ENCODE peak calls at places on chromosomes 11 and 22, in four cellular contexts. U is K562, R is IMR-90, H is GM12878. I is an unnamed sample.

GRCh38 chr11:113448311-113448666 is 26.9 kb downstream of the DRD2 start:
- DNase-seq in U (no peak), R (no peak), H (no peak), I (no peak)

GRCh38 chr11:59088164-59088563 is 2.1 kb downstream of the GLYATL1B start:
- DNase-seq in U (no peak), R (no peak), H (no peak), I (no peak)

GRCh38 chr11:78860720-78861422 is 286.2 kb upstream of the NARS2 start:
- DNase-seq in U (peak), R (peak), H (no peak), I (peak)

GRCh38 chr11:36578458-36578857 is 10.7 kb downstream of the RAG1 start:
- DNase-seq in U (no peak), R (no peak), H (no peak), I (no peak)

GRCh38 chr11:65376138-65376713 is 6.2 kb downstream of the SLC25A45 start:
- DNase-seq in U (no peak), R (no peak), H (no peak), I (no peak)

GRCh38 chr11:11992257-11992690 is 16.2 kb downstream of the DKK3 start:
- DNase-seq in U (no peak), R (no peak), H (no peak), I (no peak)

GRCh38 chr22:46824348-46824909 is 62.0 kb downstream of the TBC1D22A start:
- DNase-seq in U (no peak), R (no peak), H (no peak), I (no peak)

GRCh38 chr11:100865443-100865842 is 178.4 kb downstream of the ARHGAP42 start:
- DNase-seq in U (no peak), R (peak), H (no peak), I (no peak)

GRCh38 chr22:22745225-22746060 is 101.0 kb downstream of the GGTLC2 start:
- DNase-seq in U (peak), R (peak), H (no peak), I (no peak)

GRCh38 chr11:105741488-105742020 is 131.7 kb downstream of the GRIA4 start:
- DNase-seq in U (no peak), R (no peak), H (no peak), I (no peak)

GRCh38 chr11:331332-332060 is 10.8 kb upstream of the IFITM3 start:
- DNase-seq in U (no peak), R (no peak), H (no peak), I (no peak)

GRCh38 chr11:4118107-4118506 is 23.5 kb downstream of the RRM1 start:
- DNase-seq in U (no peak), R (peak), H (no peak), I (peak)

GRCh38 chr22:36764060-36764459 is 11.9 kb downstream of the IFT27 start:
- DNase-seq in U (no peak), R (no peak), H (no peak), I (no peak)

GRCh38 chr22:36765131-36765942 is 10.6 kb downstream of the IFT27 start:
- DNase-seq in U (no peak), R (no peak), H (no peak), I (no peak)

GRCh38 chr22:36764641-36765040 is 11.3 kb downstream of the IFT27 start:
- DNase-seq in U (no peak), R (no peak), H (no peak), I (no peak)

GRCh38 chr22:36767035-36767775 is 8.7 kb downstream of the IFT27 start:
- DNase-seq in U (no peak), R (no peak), H (no peak), I (no peak)

DNA sequence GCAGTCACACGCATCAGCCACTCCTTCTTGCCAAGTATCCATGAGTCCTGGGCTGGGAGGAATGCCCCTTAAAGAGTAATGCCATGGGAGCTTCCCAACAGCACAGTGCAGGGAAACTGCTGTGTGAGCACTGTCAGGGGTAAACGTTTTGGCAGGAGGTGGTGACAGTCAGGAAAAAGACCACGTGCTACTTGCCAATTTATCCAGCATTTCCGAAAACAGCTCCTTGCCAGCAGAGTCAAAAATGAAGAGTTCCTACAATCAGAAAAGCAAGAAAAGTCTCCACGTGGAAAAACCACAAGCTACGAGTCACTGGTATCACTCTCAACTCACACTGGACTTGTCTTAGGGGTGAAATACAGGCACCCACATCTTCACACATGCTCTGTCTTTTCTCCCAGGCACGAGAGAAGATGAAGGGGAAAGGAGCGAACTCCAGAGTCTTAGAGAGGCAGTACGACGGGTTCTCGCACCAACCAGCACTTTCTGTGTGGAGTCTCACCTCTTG is 9.9 kb downstream of the IFT27 start:
- DNase-seq in U (no peak), R (peak), H (no peak), I (no peak)
- TF ChIP-seq FOS in U (no peak), R (no peak), H (no peak), I (no peak)

DNA sequence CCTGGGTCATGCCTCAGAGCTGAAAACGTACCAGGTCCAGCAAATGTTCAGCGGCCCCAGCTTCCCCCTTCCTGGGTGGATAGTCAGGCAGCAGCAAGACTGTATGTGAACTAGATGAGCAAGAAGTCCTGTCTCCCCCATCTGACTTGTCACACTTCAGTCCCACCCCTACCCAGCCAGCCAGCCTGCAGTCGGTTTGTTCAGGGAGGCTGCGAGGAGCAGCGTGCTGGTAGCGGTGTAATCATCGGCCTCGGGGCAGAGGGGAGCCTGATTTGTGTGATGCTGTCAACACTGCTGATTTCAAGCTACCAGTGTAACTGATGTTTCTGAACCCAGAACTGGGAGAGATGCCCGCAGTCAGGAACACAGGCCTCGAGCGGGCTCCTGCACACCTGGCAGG is 9.6 kb downstream of the TMEM258 start:
- DNase-seq in U (no peak), R (no peak), H (no peak), I (no peak)
- TF ChIP-seq FOS in U (no peak), R (no peak), H (no peak), I (no peak)

GRCh38 chr11:1521382-1522080 is 35.0 kb upstream of the MOB2 start:
- DNase-seq in U (no peak), R (no peak), H (peak), I (no peak)

GRCh38 chr11:1520987-1521349 is 34.4 kb upstream of the MOB2 start:
- DNase-seq in U (no peak), R (no peak), H (no peak), I (no peak)

GRCh38 chr11:1522081-1522424 is 35.5 kb upstream of the MOB2 start:
- DNase-seq in U (no peak), R (no peak), H (no peak), I (no peak)

GRCh38 chr11:1523779-1524178 is 37.2 kb upstream of the MOB2 start:
- DNase-seq in U (no peak), R (no peak), H (no peak), I (no peak)

GRCh38 chr11:1523077-1523476 is 36.5 kb upstream of the MOB2 start:
- DNase-seq in U (no peak), R (no peak), H (no peak), I (no peak)
- TF ChIP-seq FOS in U (no peak), R (no peak), H (no peak), I (no peak)

GRCh38 chr22:41524809-41525449 is 19.3 kb downstream of the POLR3H start:
- DNase-seq in U (no peak), R (no peak), H (no peak), I (no peak)
- TF ChIP-seq FOS in U (no peak), R (no peak), H (no peak), I (no peak)

DNA sequence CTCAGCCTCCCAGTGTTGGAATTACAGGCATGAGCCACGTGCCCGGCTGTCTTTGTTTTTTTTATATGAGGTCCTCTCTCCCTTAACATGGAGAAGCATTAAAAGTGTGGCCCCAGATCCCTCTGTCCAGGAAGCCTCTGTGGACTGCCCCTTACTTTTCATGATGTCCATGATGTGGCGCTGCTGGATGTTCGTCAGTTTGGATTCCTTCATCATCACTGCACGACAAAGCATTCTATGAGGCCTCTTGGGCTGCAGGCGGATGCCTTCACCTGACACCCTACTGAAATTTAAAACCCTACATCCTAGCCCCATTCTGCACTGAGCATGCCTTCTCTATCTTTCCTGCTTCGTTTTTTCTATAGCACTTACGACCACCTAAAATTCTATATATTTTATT is 2.1 kb downstream of the C22orf23 start:
- DNase-seq in U (no peak), R (peak), H (no peak), I (no peak)
- TF ChIP-seq FOS in U (no peak), R (no peak), H (no peak), I (no peak)